ENCODE peak calls at places on chromosomes 11 and 22, in six cellular contexts. K, U, F, C, Y and E are unnamed samples.

GRCh38 chr11:85132839-85133238 is 494.3 kb downstream of the DLG2 start:
- DNase-seq in C (peak), F (peak), U (no peak), K (peak), Y (no peak), E (no peak)

GRCh38 chr22:24051028-24051427 is 39.9 kb downstream of the CABIN1 start:
- DNase-seq in C (no peak), F (no peak), K (no peak), U (no peak), Y (no peak), E (no peak)

GRCh38 chr11:6249822-6250555 is 9.6 kb upstream of the CCKBR start:
- DNase-seq in K (peak), U (peak), C (no peak), F (no peak), Y (no peak), E (peak)

GRCh38 chr11:118142081-118142480 is 10.5 kb downstream of the SCN4B start:
- DNase-seq in Y (no peak), C (no peak), F (no peak), U (peak), K (no peak), E (peak)

GRCh38 chr11:73389134-73389525 is 12.9 kb downstream of the RELT start:
- DNase-seq in Y (no peak), F (no peak), C (no peak), U (no peak), K (no peak), E (no peak)

GRCh38 chr22:46638601-46639431 is 18.6 kb downstream of the GRAMD4 start:
- DNase-seq in C (no peak), K (peak), Y (no peak), U (peak), F (no peak), E (peak)

GRCh38 chr11:44157019-44157418 is 61.5 kb downstream of the EXT2 start:
- DNase-seq in U (no peak), C (no peak), K (no peak), Y (no peak), F (no peak), E (no peak)

GRCh38 chr11:88357323-88358039 is 19.9 kb upstream of the CTSC start:
- DNase-seq in K (peak), Y (no peak), F (no peak), C (no peak), U (peak), E (peak)

GRCh38 chr11:110217478-110217877 is 78.9 kb downstream of the RDX start:
- DNase-seq in K (no peak), C (no peak), Y (no peak), U (no peak), F (no peak), E (no peak)

GRCh38 chr11:107591098-107591445 is at the start of gene ELMOD1:
- DNase-seq in U (peak), F (peak), K (peak), Y (no peak), C (peak), E (peak)

GRCh38 chr11:61329871-61330270 is 3.0 kb downstream of the DDB1 start:
- DNase-seq in C (no peak), Y (no peak), K (no peak), U (no peak), F (no peak), E (peak)

GRCh38 chr22:37768273-37768672 is 39.5 kb upstream of the GCAT start:
- DNase-seq in U (no peak), K (no peak), F (no peak), C (no peak), Y (no peak), E (no peak)

GRCh38 chr11:72598901-72599300 is 75.3 kb downstream of the PDE2A start:
- DNase-seq in C (peak), U (peak), K (peak), F (peak), Y (no peak), E (peak)

GRCh38 chr22:46002757-46003270 is 25.9 kb upstream of the WNT7B start:
- DNase-seq in U (peak), F (no peak), C (no peak), K (peak), Y (no peak), E (no peak)

GRCh38 chr11:10233581-10233980 is 60.4 kb downstream of the SBF2 start:
- DNase-seq in C (no peak), F (no peak), K (peak), U (peak), Y (no peak), E (peak)

GRCh38 chr11:69972351-69972802 is 105.7 kb upstream of the ANO1 start:
- DNase-seq in U (no peak), K (no peak), C (no peak), F (no peak), Y (no peak), E (no peak)

GRCh38 chr11:116691779-116692178 is 81.0 kb downstream of the BUD13 start:
- DNase-seq in Y (no peak), F (peak), K (peak), U (peak), C (peak), E (peak)

GRCh38 chr11:85935751-85936150 is 80.6 kb downstream of the CCDC83 start:
- DNase-seq in K (no peak), F (no peak), U (no peak), C (no peak), Y (no peak), E (no peak)

GRCh38 chr22:29693671-29694070 is 26.1 kb upstream of the CABP7 start:
- DNase-seq in K (no peak), U (no peak), C (no peak), F (no peak), Y (no peak), E (no peak)

GRCh38 chr11:44016129-44016528 is 31.7 kb upstream of the ACCSL start:
- DNase-seq in K (peak), U (peak), C (peak), Y (no peak), F (no peak), E (no peak)

GRCh38 chr11:22471405-22471804 is 133.2 kb downstream of the SLC17A6 start:
- DNase-seq in C (no peak), U (no peak), Y (no peak), F (no peak), K (no peak), E (no peak)

GRCh38 chr11:109140857-109141515 is 281.0 kb upstream of the C11orf87 start:
- DNase-seq in K (no peak), Y (no peak), C (no peak), F (no peak), U (no peak), E (no peak)

GRCh38 chr11:14300661-14301304 is 58.2 kb downstream of the RRAS2 start:
- DNase-seq in C (peak), K (peak), F (peak), U (peak), Y (peak), E (peak)

GRCh38 chr11:71406681-71407080 is 41.5 kb downstream of the DHCR7 start:
- DNase-seq in K (no peak), U (no peak), Y (no peak), C (no peak), F (no peak), E (no peak)

GRCh38 chr22:44192098-44192810 is 11.5 kb downstream of the PARVG start:
- DNase-seq in C (peak), U (no peak), F (no peak), K (no peak), Y (peak), E (peak)

GRCh38 chr11:70650075-70650909 is 252.0 kb downstream of the CTTN start:
- DNase-seq in F (peak), K (peak), C (peak), U (peak), Y (no peak), E (peak)

GRCh38 chr11:31687256-31687655 is 123.9 kb downstream of the PAX6 start:
- DNase-seq in U (no peak), F (no peak), C (no peak), Y (no peak), K (no peak), E (no peak)

GRCh38 chr11:84655729-84656128 is 971.4 kb downstream of the DLG2 start:
- DNase-seq in U (no peak), Y (no peak), K (no peak), F (no peak), C (no peak), E (no peak)

GRCh38 chr11:61315260-61315659 is 17.6 kb downstream of the DDB1 start:
- DNase-seq in C (no peak), K (no peak), F (no peak), Y (no peak), U (no peak), E (no peak)

GRCh38 chr11:130522284-130522961 is 74.0 kb downstream of the ADAMTS15 start:
- DNase-seq in F (peak), K (peak), U (peak), Y (no peak), C (peak), E (peak)

GRCh38 chr11:73194593-73194992 is 23.5 kb upstream of the P2RY2 start:
- DNase-seq in U (no peak), Y (no peak), K (no peak), C (no peak), F (no peak), E (peak)

DNA sequence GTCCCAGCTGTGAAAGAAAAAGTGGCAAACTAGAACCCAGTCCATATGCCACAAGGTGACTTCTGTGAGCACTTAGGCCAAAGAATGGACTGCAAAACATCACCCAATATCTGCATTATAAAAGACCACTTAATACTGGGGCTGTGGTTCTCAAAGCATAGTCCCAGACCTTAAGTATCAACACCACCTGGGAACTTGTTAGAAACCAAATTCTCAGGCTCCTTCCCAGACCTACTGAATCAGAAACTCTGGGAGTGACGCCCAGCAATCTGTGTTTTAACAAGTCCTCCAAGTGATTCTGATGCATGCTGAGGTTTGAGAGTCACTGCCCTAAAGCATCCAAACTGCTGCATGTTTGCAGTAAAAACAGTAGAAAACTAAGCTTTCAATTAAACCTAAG is 81.3 kb downstream of the SERGEF start:
- DNase-seq in Y (no peak), C (peak), F (no peak), K (peak), U (no peak), E (no peak)
- H4K8ac ChIP-seq in Y (no peak), C (no peak), F (no peak), K (no peak), U (no peak), E (no peak)

GRCh38 chr22:42280140-42280539 is 9.7 kb upstream of the TCF20 start:
- DNase-seq in C (no peak), K (no peak), Y (no peak), U (no peak), F (no peak), E (no peak)

GRCh38 chr22:42280836-42281235 is 10.4 kb upstream of the TCF20 start:
- DNase-seq in U (no peak), F (no peak), Y (no peak), K (no peak), C (peak), E (no peak)

GRCh38 chr22:42281706-42282251 is 11.3 kb upstream of the TCF20 start:
- DNase-seq in C (peak), F (no peak), U (no peak), K (no peak), Y (no peak), E (no peak)

GRCh38 chr22:42282252-42282942 is 11.9 kb upstream of the TCF20 start:
- DNase-seq in C (peak), U (no peak), F (no peak), Y (no peak), K (no peak), E (no peak)

GRCh38 chr22:42281284-42281683 is 10.8 kb upstream of the TCF20 start:
- DNase-seq in Y (no peak), C (peak), U (no peak), K (no peak), F (no peak), E (no peak)
- H3K23ac ChIP-seq in Y (no peak), C (no peak), U (no peak), K (no peak), F (peak), E (no peak)

GRCh38 chr11:131829725-131830124 is 459.3 kb downstream of the NTM start:
- DNase-seq in Y (no peak), U (no peak), K (no peak), C (no peak), F (no peak), E (no peak)
- H4K91ac ChIP-seq in Y (no peak), U (no peak), K (no peak), C (no peak), F (no peak), E (no peak)

GRCh38 chr11:113677648-113678047 is 28.5 kb downstream of the TMPRSS5 start:
- DNase-seq in F (no peak), Y (no peak), U (no peak), K (no peak), C (no peak), E (no peak)
- H4K8ac ChIP-seq in F (no peak), Y (no peak), U (no peak), K (no peak), C (no peak), E (no peak)